ENCODE peak calls at places on chromosomes 3 and 15, in seven cellular contexts. Q is aorta, G is PC-3, S is adrenal gland, X is neuronal stem cell, Y is lower lobe of right lung, N is cardiac muscle cell. J is an unnamed sample. For H3K4me1, the result is how much of the 10 kb centered on the place peaks cover.

GRCh38 chr15:31258260-31258659 is 68.4 kb upstream of the KLF13 start:
- DNase-seq in Q (no peak), G (no peak), S (no peak), X (no peak), Y (no peak), N (no peak), J (no peak)

GRCh38 chr15:40235201-40235890 is 3.5 kb upstream of the PAK6 start:
- DNase-seq in Q (no peak), G (no peak), S (no peak), X (no peak), Y (no peak), N (no peak), J (no peak)

GRCh38 chr3:157075693-157076420 is 84.1 kb downstream of the CCNL1 start:
- DNase-seq in Q (no peak), G (peak), S (no peak), X (no peak), Y (no peak), N (no peak), J (no peak)

GRCh38 chr15:33985287-33985686 is 17.0 kb downstream of the CHRM5 start:
- DNase-seq in Q (no peak), G (no peak), S (no peak), X (peak), Y (no peak), N (peak), J (no peak)

GRCh38 chr15:33515121-33515520 is 204.4 kb downstream of the RYR3 start:
- DNase-seq in Q (no peak), G (no peak), S (no peak), X (no peak), Y (no peak), N (no peak), J (no peak)

GRCh38 chr15:40052604-40053003 is 13.6 kb upstream of the SRP14 start:
- DNase-seq in Q (no peak), G (no peak), S (peak), X (no peak), Y (no peak), N (no peak), J (no peak)

GRCh38 chr3:83873550-83873949 is 1085.2 kb upstream of the CADM2 start:
- DNase-seq in Q (no peak), G (peak), S (no peak), X (no peak), Y (no peak), N (no peak), J (no peak)

GRCh38 chr3:29333520-29333919 is 52.6 kb downstream of the RBMS3 start:
- DNase-seq in Q (no peak), G (no peak), S (no peak), X (no peak), Y (no peak), N (no peak), J (no peak)

GRCh38 chr3:118817748-118818165 is 216.9 kb downstream of the IGSF11 start:
- DNase-seq in Q (no peak), G (peak), S (peak), X (peak), Y (no peak), N (peak), J (no peak)

GRCh38 chr15:44668925-44669324 is 5.5 kb upstream of the SPG11 start:
- DNase-seq in Q (no peak), G (no peak), S (no peak), X (no peak), Y (no peak), N (no peak), J (no peak)

GRCh38 chr15:69093127-69093526 is 67.3 kb upstream of the GLCE start:
- DNase-seq in Q (no peak), G (peak), S (no peak), X (no peak), Y (no peak), N (no peak), J (no peak)

GRCh38 chr3:8996216-8996615 is 32.9 kb upstream of the RAD18 start:
- DNase-seq in Q (no peak), G (no peak), S (no peak), X (no peak), Y (no peak), N (no peak), J (no peak)

GRCh38 chr15:69133862-69134519 is 26.4 kb upstream of the GLCE start:
- DNase-seq in Q (no peak), G (no peak), S (no peak), X (no peak), Y (no peak), N (no peak), J (no peak)

GRCh38 chr3:155745795-155746550 is 1.1 kb upstream of the PLCH1 start:
- DNase-seq in Q (peak), G (peak), S (no peak), X (peak), Y (peak), N (peak), J (no peak)

GRCh38 chr15:94722025-94722636 is 490.8 kb downstream of the MCTP2 start:
- DNase-seq in Q (no peak), G (peak), S (no peak), X (no peak), Y (no peak), N (no peak), J (no peak)

GRCh38 chr3:131306242-131306641 is 75.3 kb upstream of the NUDT16 start:
- DNase-seq in Q (no peak), G (no peak), S (no peak), X (no peak), Y (no peak), N (no peak), J (no peak)

GRCh38 chr15:65038838-65039237 is 6.3 kb upstream of the SLC51B start:
- DNase-seq in Q (no peak), G (no peak), S (no peak), X (no peak), Y (no peak), N (no peak), J (peak)

GRCh38 chr3:6250167-6250566 is 610.7 kb upstream of the GRM7 start:
- DNase-seq in Q (no peak), G (no peak), S (no peak), X (no peak), Y (no peak), N (no peak), J (no peak)

GRCh38 chr3:31848163-31848848 is 132.8 kb downstream of the OSBPL10 start:
- DNase-seq in Q (no peak), G (no peak), S (no peak), X (no peak), Y (no peak), N (no peak), J (no peak)

GRCh38 chr3:70064194-70064787 is 64.8 kb downstream of the SAMMSON start:
- DNase-seq in Q (no peak), G (peak), S (no peak), X (peak), Y (no peak), N (peak), J (no peak)

GRCh38 chr3:153744884-153745283 is 376.3 kb upstream of the ARHGEF26 start:
- DNase-seq in Q (no peak), G (no peak), S (no peak), X (no peak), Y (no peak), N (no peak), J (no peak)

GRCh38 chr3:129577356-129577755 is 29.1 kb downstream of the PLXND1 start:
- DNase-seq in Q (no peak), G (no peak), S (peak), X (no peak), Y (no peak), N (no peak), J (no peak)

GRCh38 chr3:129582799-129583198 is 23.7 kb downstream of the PLXND1 start:
- DNase-seq in Q (no peak), G (no peak), S (no peak), X (no peak), Y (no peak), N (no peak), J (no peak)

GRCh38 chr3:129577925-129578742 is 28.3 kb downstream of the PLXND1 start:
- DNase-seq in Q (no peak), G (no peak), S (no peak), X (no peak), Y (peak), N (no peak), J (no peak)

GRCh38 chr3:129581623-129582022 is 24.9 kb downstream of the PLXND1 start:
- DNase-seq in Q (no peak), G (no peak), S (no peak), X (no peak), Y (no peak), N (no peak), J (no peak)

GRCh38 chr3:129579991-129580390 is 26.5 kb downstream of the PLXND1 start:
- DNase-seq in Q (no peak), G (no peak), S (no peak), X (no peak), Y (no peak), N (no peak), J (no peak)
- H3K4me1 ChIP-seq in Q (under half), G (under half), S (under half), X (under half), Y (under half), N (under half), J (under half)

DNA sequence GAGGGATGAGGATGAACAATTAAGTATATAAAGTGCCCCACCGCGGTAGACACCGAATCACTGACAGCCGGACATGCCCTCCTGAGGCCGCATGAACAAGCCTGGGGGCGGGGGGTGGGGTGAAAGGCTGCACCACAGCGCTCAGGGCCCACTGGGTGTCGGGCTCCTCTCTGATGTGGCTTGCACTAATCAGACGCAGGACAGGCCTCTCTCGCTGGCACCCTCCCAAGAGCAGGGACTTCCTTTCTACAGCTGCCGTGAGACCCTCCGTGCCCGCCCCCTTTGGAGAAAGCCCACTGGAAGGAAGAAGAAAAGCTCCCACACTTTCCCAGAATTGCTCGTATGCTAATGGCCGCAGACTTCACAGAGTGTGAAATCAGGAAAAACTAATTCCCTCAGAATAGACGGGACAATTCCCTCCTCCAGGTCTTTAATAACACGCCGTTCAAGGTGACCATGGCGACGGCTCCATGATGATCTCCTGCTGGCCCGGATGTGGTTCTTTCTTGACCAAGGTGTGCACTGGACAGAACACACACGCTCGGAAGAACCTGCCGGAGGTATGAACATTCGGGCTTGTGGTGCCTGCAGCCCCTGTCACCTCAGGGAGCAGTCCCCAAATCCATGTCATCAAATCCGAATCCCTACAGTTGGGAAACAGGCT is 32.0 kb downstream of the IQSEC1 start:
- DNase-seq in Q (no peak), G (no peak), S (peak), X (no peak), Y (peak), N (no peak), J (no peak)
- H3K4me3 ChIP-seq in Q (no peak), G (no peak), S (no peak), X (no peak), Y (no peak), N (no peak), J (no peak)

DNA sequence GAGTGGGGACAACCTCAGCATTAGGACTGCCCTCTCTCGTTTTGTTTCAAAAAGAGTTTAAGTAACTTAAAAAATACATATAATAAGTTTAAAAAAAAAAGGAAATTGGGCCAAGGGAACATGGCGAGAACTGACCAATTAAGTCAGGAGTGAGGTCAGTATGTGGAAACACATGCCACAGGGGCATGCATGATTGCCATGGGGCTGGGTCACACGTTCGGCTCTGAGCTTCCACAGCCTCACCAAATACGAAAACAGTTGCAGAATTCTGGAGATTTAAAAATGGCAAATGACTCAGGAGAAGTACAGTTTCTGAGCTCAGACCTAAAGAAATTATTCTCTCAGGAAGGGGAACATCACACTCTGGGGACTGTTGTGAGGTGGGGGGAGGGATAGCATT is 24.1 kb downstream of the PDE8A start:
- DNase-seq in Q (no peak), G (no peak), S (no peak), X (no peak), Y (peak), N (no peak), J (no peak)
- H3K4me1 ChIP-seq in Q (under half), G (under half), S (half or more), X (under half), Y (half or more), N (under half), J (under half)

GRCh38 chr15:83656192-83656591 is 2.3 kb downstream of the ADAMTSL3 start:
- DNase-seq in Q (no peak), G (no peak), S (no peak), X (no peak), Y (no peak), N (no peak), J (no peak)

GRCh38 chr15:83655237-83655616 is 1.3 kb downstream of the ADAMTSL3 start:
- DNase-seq in Q (no peak), G (no peak), S (no peak), X (no peak), Y (no peak), N (no peak), J (no peak)

GRCh38 chr15:83653639-83654378 is at the start of gene ADAMTSL3:
- DNase-seq in Q (peak), G (peak), S (no peak), X (peak), Y (peak), N (peak), J (peak)

GRCh38 chr15:83653288-83653638 is 660 bp upstream of the ADAMTSL3 start:
- DNase-seq in Q (no peak), G (no peak), S (no peak), X (no peak), Y (no peak), N (no peak), J (no peak)

GRCh38 chr15:83654379-83655236 is 685 bp downstream of the ADAMTSL3 start:
- DNase-seq in Q (peak), G (peak), S (no peak), X (no peak), Y (no peak), N (peak), J (peak)
- H3K4me3 ChIP-seq in Q (peak), G (peak), S (no peak), X (peak), Y (peak), N (peak), J (peak)

GRCh38 chr15:75025548-75026260 is 2.3 kb downstream of the PPCDC start:
- DNase-seq in Q (no peak), G (peak), S (no peak), X (no peak), Y (no peak), N (no peak), J (no peak)

GRCh38 chr15:75022808-75023193 is 589 bp upstream of the PPCDC start:
- DNase-seq in Q (no peak), G (no peak), S (no peak), X (no peak), Y (no peak), N (no peak), J (no peak)

GRCh38 chr15:75023194-75024101 is at the start of gene PPCDC:
- DNase-seq in Q (peak), G (peak), S (peak), X (peak), Y (peak), N (peak), J (peak)

GRCh38 chr15:75025102-75025501 is 1.7 kb downstream of the PPCDC start:
- DNase-seq in Q (no peak), G (no peak), S (no peak), X (no peak), Y (no peak), N (no peak), J (no peak)

GRCh38 chr15:75024102-75024636 is 779 bp downstream of the PPCDC start:
- DNase-seq in Q (no peak), G (peak), S (peak), X (no peak), Y (no peak), N (peak), J (no peak)
- H3K4me1 ChIP-seq in Q (under half), G (under half), S (under half), X (under half), Y (under half), N (under half), J (under half)

GRCh38 chr3:137642831-137643230 is 121.3 kb upstream of the SOX14 start:
- DNase-seq in Q (no peak), G (no peak), S (no peak), X (no peak), Y (no peak), N (no peak), J (no peak)

GRCh38 chr3:137647179-137647578 is 116.9 kb upstream of the SOX14 start:
- DNase-seq in Q (no peak), G (no peak), S (no peak), X (no peak), Y (no peak), N (no peak), J (no peak)

GRCh38 chr3:137642305-137642704 is 121.8 kb upstream of the SOX14 start:
- DNase-seq in Q (no peak), G (no peak), S (no peak), X (no peak), Y (no peak), N (no peak), J (no peak)

GRCh38 chr3:137641879-137642278 is 122.2 kb upstream of the SOX14 start:
- DNase-seq in Q (no peak), G (no peak), S (no peak), X (no peak), Y (no peak), N (no peak), J (no peak)
- H3K4me3 ChIP-seq in Q (no peak), G (no peak), S (no peak), X (no peak), Y (no peak), N (no peak), J (no peak)

DNA sequence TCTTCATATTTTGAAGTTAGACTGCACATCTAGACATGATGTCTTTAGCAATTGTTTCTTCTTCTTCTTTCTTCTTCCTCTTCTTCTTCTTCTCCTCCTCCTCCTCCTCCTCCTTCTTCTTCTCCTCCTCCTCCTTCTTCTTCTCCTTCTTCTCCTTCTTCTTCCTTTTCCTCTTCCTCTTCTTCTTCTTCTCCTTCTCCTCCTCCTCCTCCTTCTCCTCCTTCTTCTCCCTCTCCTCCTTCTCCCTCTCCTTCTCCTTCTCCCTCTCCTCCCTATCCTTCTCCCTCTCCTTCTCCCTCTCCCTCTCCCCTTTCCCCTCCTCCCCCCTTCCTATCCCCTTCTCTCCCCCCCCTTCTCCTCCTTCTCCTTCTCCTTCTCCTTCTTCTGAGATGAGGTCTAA is 21.9 kb downstream of the TCF12 start:
- DNase-seq in Q (no peak), G (no peak), S (no peak), X (no peak), Y (no peak), N (no peak), J (no peak)
- H3K4me1 ChIP-seq in Q (under half), G (under half), S (under half), X (under half), Y (under half), N (under half), J (under half)